ENCODE peak calls at places on chromosomes 4 and X, in seven cellular contexts. U, S, J, R, M, Y and V are unnamed samples.
A peak's percentile ranks its signal among the peaks of the same experiment; 100 is the strongest.

GRCh38 chrX:119647552-119648420 is 41.6 kb upstream of the NKRF start:
- DNase-seq in J (no peak), Y (no peak), S (no peak), R (no peak), U (no peak), M (no peak), V (no peak)

GRCh38 chrX:2451456-2452316 is 49.1 kb downstream of the DHRSX start:
- DNase-seq in J (peak; percentile 46), R (no peak), U (no peak), S (peak; percentile 85), Y (no peak), M (peak; percentile 62), V (peak; percentile 42)

GRCh38 chr4:26325191-26325590 is 4.4 kb downstream of the RBPJ start:
- DNase-seq in J (no peak), R (no peak), Y (no peak), U (no peak), S (peak; percentile 51), M (peak; percentile 67), V (peak; percentile 59)

GRCh38 chr4:80035336-80035735 is 37.7 kb downstream of the ANTXR2 start:
- DNase-seq in U (no peak), M (no peak), Y (no peak), J (no peak), S (no peak), R (no peak), V (no peak)

GRCh38 chr4:189858445-189858844 is 82.2 kb upstream of the FRG1 start:
- DNase-seq in Y (no peak), J (no peak), R (no peak), M (no peak), U (no peak), S (no peak), V (no peak)

GRCh38 chr4:113682730-113683129 is 78.8 kb downstream of the CAMK2D start:
- DNase-seq in Y (no peak), S (no peak), U (no peak), M (peak; percentile 90), R (no peak), J (no peak), V (no peak)

GRCh38 chrX:77003956-77004355 is 443.2 kb upstream of the FGF16 start:
- DNase-seq in R (no peak), J (no peak), Y (no peak), S (no peak), M (no peak), U (no peak), V (no peak)

GRCh38 chr4:78660559-78660958 is 109.0 kb downstream of the ANXA3 start:
- DNase-seq in Y (no peak), M (no peak), R (no peak), U (no peak), S (no peak), J (no peak), V (no peak)

GRCh38 chrX:40150503-40150902 is 52.7 kb upstream of the BCOR start:
- DNase-seq in Y (no peak), J (no peak), S (no peak), R (no peak), U (no peak), M (no peak), V (no peak)

GRCh38 chrX:129823115-129823514 is 20.6 kb downstream of the ZDHHC9 start:
- DNase-seq in S (peak; percentile 63), U (no peak), Y (peak; percentile 4), M (peak; percentile 15), J (no peak), R (peak; percentile 61), V (peak; percentile 66)

GRCh38 chrX:103012945-103013344 is 51.0 kb downstream of the BEX1 start:
- DNase-seq in Y (no peak), R (no peak), J (no peak), S (no peak), U (no peak), M (no peak), V (no peak)

GRCh38 chr4:151227731-151228130 is 49.2 kb upstream of the PRSS48 start:
- DNase-seq in S (no peak), Y (no peak), J (peak; percentile 89), U (peak; percentile 35), R (no peak), M (peak; percentile 78), V (no peak)

GRCh38 chr4:4338201-4338600 is 48.1 kb downstream of the ZBTB49 start:
- DNase-seq in U (no peak), Y (no peak), S (no peak), R (no peak), J (no peak), M (no peak), V (no peak)

DNA sequence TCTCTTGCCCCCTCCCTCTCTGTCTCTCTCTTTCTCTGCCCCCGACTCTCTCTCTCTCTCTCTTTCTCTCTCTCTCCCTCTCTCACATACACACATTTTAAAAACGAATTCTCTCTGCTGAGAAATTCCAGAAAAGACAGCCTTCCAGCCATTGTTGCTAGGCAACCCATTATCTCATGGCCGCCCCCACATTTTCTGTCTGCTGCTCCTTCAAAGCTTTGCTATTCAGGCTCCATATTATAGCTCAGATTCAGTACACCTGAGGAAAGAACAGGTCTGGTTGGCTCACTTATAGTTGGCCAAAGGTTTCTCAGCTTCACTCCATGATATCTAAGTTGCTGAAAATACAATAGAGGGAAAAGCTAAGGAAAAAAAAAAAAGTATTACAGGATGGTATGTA is 174.4 kb upstream of the RADX start:
- DNase-seq in U (no peak), R (no peak), S (no peak), J (no peak), M (no peak), Y (no peak), V (no peak)
- TF ChIP-seq CTCF in U (no peak), R (no peak), S (no peak), J (no peak), M (no peak), Y (no peak), V (no peak)

DNA sequence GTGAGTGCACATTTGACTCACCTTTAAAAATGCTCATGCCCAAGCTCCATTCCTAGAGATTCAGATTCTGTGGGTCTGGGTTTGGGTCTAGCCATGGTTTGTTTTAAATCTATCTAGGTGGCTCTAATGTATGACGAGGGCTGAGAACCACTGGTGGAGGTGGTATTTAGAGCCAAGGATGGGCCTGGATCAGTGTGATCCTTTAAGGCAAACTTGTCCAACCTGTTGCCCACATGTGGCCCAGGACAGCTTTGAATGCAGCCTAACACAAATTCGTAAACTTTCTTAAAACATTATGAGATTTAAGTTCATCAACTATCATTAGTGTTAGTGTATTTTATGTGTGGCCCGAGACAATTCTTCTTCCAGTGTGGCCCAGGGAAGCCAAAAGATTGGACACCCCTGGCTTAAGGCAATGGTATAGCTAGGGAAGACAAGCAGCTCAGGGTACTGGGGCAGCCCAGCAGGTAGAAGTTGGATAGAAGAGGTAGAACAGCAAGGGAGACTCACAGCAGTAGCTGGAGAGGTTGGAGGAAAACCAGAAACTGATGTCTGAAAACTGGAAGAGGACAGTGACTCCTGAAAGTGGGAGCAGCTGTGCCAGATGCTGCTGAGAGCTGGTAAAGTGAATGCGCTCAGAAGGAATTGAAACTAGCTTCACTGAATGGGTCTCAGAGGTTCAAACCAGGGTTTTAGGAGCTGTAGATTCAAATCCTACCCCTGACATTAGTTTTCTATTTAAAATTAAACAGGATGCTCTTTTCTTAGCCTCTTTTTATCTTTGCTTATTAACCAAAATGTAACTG is 18.2 kb downstream of the ADD1 start:
- DNase-seq in U (no peak), Y (no peak), J (no peak), M (no peak), R (no peak), S (no peak), V (no peak)
- H3K4me1 ChIP-seq in U (peaks cover 24% of the 10 kb centered on the region), Y (peaks cover 57% of the 10 kb centered on the region), J (peaks cover 80% of the 10 kb centered on the region), M (peaks cover 38% of the 10 kb centered on the region), R (peaks cover 36% of the 10 kb centered on the region), S (peaks cover 18% of the 10 kb centered on the region), V (peaks cover 66% of the 10 kb centered on the region)

DNA sequence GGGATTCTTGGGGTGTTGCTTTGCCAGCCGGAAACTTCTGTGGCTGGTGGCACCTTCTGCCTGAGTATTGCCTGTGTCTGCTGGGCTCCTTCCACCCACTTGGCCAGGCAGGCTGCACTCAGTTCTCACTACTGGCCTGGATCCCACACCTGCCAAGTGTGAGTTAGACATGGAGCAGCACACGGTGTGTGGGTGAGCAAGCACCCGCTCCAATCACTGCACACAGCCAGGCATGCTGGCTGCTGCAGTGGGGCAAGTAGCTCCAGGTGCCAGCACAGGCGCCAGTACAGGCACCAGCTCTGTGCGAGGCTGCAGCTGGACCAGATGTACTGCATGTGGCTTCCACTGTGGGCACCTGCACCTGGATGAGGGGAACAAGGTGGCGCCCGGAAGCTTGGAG is 23.9 kb downstream of the DCUN1D4 start:
- DNase-seq in M (no peak), R (no peak), Y (no peak), J (no peak), S (no peak), U (no peak), V (no peak)
- H3K36me3 ChIP-seq in M (peaks cover 32% of the 10 kb centered on the region), R (no peaks in the 10 kb centered on the region), Y (peaks cover 16% of the 10 kb centered on the region), J (peaks cover 50% of the 10 kb centered on the region), S (peaks cover 78% of the 10 kb centered on the region), U (peaks cover 26% of the 10 kb centered on the region), V (no peaks in the 10 kb centered on the region)

DNA sequence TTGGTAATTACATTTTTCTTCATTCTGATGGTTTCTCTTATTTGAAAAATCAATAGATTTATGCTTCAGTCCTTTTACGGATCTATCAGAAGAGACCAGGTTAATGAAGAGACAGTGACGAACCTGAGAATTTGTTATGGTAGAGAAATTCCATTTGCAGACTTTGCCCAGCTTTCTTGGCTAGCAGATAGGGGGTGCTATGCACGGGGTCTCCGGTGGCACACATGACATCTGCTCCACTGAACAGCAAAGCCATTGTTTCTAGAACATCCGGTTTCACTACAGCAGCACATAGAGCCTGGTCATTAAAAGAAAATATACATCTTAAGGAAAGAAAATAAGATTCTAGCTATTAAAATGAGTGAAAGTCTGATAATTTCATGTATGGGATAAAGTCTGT is 85.1 kb downstream of the ARAP2 start:
- DNase-seq in M (no peak), R (no peak), S (no peak), Y (no peak), J (no peak), U (no peak), V (peak; percentile 1)
- TF ChIP-seq CTCF in M (no peak), R (no peak), S (no peak), Y (no peak), J (no peak), U (no peak), V (peak; percentile 37)

GRCh38 chrX:45803383-45803921 is 602.8 kb upstream of the DIPK2B start:
- DNase-seq in S (no peak), Y (no peak), R (no peak), J (no peak), M (peak; percentile 94), U (no peak), V (peak; percentile 37)
- H3K4me1 ChIP-seq in S (no peaks in the 10 kb centered on the region), Y (peaks cover 19% of the 10 kb centered on the region), R (no peaks in the 10 kb centered on the region), J (peaks cover 5% of the 10 kb centered on the region), M (peaks cover 12% of the 10 kb centered on the region), U (no peaks in the 10 kb centered on the region), V (peaks cover 58% of the 10 kb centered on the region)

GRCh38 chr4:107011312-107011711 is 24.8 kb downstream of the DKK2 start:
- DNase-seq in Y (no peak), S (no peak), J (no peak), M (no peak), U (no peak), R (no peak), V (no peak)
- H3K36me3 ChIP-seq in Y (no peaks in the 10 kb centered on the region), S (no peaks in the 10 kb centered on the region), J (no peaks in the 10 kb centered on the region), M (no peaks in the 10 kb centered on the region), U (no peaks in the 10 kb centered on the region), R (no peaks in the 10 kb centered on the region), V (no peaks in the 10 kb centered on the region)